ENCODE peak calls at places on chromosome 2, in four cellular contexts. F, T, R and G are unnamed samples.

GRCh38 chr2:187429989-187430388 is 18.1 kb downstream of the CALCRL start:
- DNase-seq in R (no peak), T (no peak), F (peak), G (peak)

GRCh38 chr2:82636411-82637020 is 1822.6 kb downstream of the SUCLG1 start:
- DNase-seq in R (no peak), T (no peak), F (peak), G (no peak)

GRCh38 chr2:127695491-127696472 is 5.5 kb upstream of the SFT2D3 start:
- DNase-seq in R (peak), T (peak), F (peak), G (peak)

GRCh38 chr2:20622296-20622686 is 28.6 kb downstream of the HS1BP3 start:
- DNase-seq in R (no peak), T (no peak), F (no peak), G (no peak)

GRCh38 chr2:71759056-71759455 is 305.7 kb downstream of the DYSF start:
- DNase-seq in R (no peak), T (no peak), F (no peak), G (no peak)

GRCh38 chr2:152549428-152549827 is 167.8 kb downstream of the PRPF40A start:
- DNase-seq in R (no peak), F (no peak), T (no peak), G (no peak)

GRCh38 chr2:230872151-230872967 is 7.6 kb downstream of the ITM2C start:
- DNase-seq in T (no peak), F (no peak), R (no peak), G (no peak)

GRCh38 chr2:122478773-122479172 is 723.3 kb downstream of the TSN start:
- DNase-seq in R (no peak), F (peak), T (no peak), G (no peak)

GRCh38 chr2:235230809-235231601 is 262.8 kb upstream of the AGAP1 start:
- DNase-seq in R (no peak), F (peak), T (no peak), G (peak)

GRCh38 chr2:165648826-165649225 is 145.2 kb downstream of the GALNT3 start:
- DNase-seq in F (no peak), R (peak), T (no peak), G (no peak)

GRCh38 chr2:178993788-178994187 is 56.1 kb downstream of the CCDC141 start:
- DNase-seq in F (no peak), T (no peak), R (no peak), G (no peak)

GRCh38 chr2:25521665-25522387 is 151.6 kb downstream of the DTNB start:
- DNase-seq in T (peak), R (peak), F (peak), G (peak)
- H3K4me3 ChIP-seq in T (no peak), R (no peak), F (peak), G (peak)

GRCh38 chr2:69210386-69210785 is 176.6 kb downstream of the GFPT1 start:
- DNase-seq in R (no peak), F (no peak), T (no peak), G (no peak)

GRCh38 chr2:69205491-69205890 is 181.5 kb downstream of the GFPT1 start:
- DNase-seq in R (no peak), F (no peak), T (no peak), G (no peak)

GRCh38 chr2:69211111-69211510 is 175.9 kb downstream of the GFPT1 start:
- DNase-seq in R (no peak), F (no peak), T (no peak), G (peak)

GRCh38 chr2:69209482-69209881 is 177.5 kb downstream of the GFPT1 start:
- DNase-seq in F (no peak), T (no peak), R (no peak), G (no peak)

DNA sequence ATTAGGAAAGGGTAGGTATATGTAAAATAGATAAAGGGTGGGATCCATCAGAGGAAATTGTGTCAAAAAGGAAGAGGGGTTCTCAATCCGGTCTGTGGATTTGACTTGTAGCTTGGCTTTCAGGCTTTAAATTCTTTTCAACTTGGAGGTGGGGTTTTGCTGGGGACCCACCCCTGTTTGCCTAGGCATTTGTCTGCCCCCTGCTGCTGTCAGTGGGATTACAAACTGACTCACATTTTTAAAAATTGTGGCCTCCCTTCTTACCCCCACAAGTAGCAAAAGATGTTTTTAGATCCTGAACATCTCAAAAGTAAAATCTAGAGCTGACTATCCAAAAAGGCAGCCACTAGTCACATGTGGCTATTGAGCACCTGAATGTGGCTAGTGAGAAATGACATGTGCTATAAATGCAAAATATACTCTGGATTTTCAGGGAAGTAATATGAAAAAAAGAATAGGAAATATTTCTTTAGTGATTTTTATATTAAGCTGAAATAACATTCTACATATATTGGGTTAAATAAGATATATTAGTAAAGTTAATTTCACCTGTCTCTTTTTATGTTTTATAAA is 178.9 kb downstream of the GFPT1 start:
- DNase-seq in F (no peak), R (no peak), T (no peak), G (peak)
- TF ChIP-seq CTCF in F (peak), R (peak), T (peak), G (peak)

DNA sequence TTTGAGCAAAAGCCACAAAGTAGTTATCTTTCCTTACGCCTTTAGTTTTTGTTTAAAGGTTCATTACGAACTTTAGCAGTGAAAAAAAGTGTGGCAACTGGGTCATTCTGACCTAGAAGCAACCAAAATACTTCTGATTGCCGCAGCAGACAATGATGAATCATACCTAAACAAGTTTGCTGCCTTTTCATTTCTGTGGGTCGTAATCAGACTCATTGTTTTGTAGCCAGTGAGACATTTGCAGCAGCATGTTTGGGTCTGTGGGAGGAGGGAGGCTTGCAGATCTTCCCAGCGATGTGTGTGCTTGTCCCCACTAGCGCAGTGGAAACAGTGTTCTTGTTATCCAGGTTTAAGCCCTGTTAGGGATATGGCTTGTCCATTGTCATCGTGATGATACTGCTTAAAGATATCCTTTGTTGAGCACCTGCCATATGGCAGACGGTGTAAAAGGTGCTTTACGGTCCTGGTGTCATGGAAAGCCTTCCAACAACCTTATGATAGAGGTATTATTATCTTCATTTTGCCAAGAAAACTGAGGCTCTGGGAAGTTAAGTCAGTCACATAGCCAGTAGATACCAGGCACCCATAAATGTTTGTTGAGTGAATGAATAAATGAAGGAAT is 1.3 kb upstream of the GREB1 start:
- DNase-seq in T (no peak), F (peak), R (no peak), G (peak)
- H3K4me3 ChIP-seq in T (no peak), F (no peak), R (no peak), G (no peak)

GRCh38 chr2:46332686-46333281 is 35.6 kb downstream of the EPAS1 start:
- DNase-seq in F (no peak), T (no peak), R (no peak), G (no peak)

GRCh38 chr2:46335404-46335965 is 38.3 kb downstream of the EPAS1 start:
- DNase-seq in T (no peak), F (peak), R (peak), G (peak)

GRCh38 chr2:46335966-46336436 is 38.8 kb downstream of the EPAS1 start:
- DNase-seq in R (no peak), F (no peak), T (no peak), G (no peak)

GRCh38 chr2:46334389-46335345 is 37.5 kb downstream of the EPAS1 start:
- DNase-seq in T (no peak), R (no peak), F (peak), G (peak)

DNA sequence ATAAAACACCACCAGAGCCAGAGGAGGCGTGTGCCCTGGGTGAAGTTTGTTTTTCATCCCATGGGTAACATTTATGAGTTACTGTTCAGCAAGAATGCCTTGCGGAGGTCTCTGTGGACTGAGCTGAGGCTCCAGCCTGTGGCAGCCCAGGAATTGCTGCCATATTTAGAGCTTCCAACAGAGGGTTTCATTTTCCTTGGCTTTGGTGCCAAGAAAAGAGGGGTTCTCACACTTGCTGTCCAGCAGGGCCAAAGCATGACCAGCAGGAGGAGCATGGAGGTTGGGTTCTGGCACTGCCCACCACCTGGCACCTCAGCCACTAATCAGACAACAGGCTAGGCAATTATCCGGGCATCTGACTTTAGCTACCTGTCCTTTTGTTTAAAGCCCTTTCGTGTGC is 36.7 kb downstream of the EPAS1 start:
- DNase-seq in F (no peak), R (no peak), T (no peak), G (no peak)
- TF ChIP-seq CTCF in F (peak), R (peak), T (no peak), G (peak)

GRCh38 chr2:102622646-102623045 is 3.3 kb downstream of the SLC9A2 start:
- DNase-seq in F (no peak), T (no peak), R (no peak), G (no peak)
- H3K4me3 ChIP-seq in F (no peak), T (no peak), R (no peak), G (no peak)

GRCh38 chr2:232231514-232231913 is 147.0 kb upstream of the ALPP start:
- DNase-seq in T (no peak), F (no peak), R (no peak), G (no peak)

GRCh38 chr2:232229917-232230310 is 148.6 kb upstream of the ALPP start:
- DNase-seq in T (no peak), R (no peak), F (peak), G (peak)

GRCh38 chr2:232230557-232230956 is 148.0 kb upstream of the ALPP start:
- DNase-seq in F (peak), R (peak), T (no peak), G (peak)

GRCh38 chr2:232229296-232229916 is 149.1 kb upstream of the ALPP start:
- DNase-seq in F (peak), T (no peak), R (no peak), G (peak)

DNA sequence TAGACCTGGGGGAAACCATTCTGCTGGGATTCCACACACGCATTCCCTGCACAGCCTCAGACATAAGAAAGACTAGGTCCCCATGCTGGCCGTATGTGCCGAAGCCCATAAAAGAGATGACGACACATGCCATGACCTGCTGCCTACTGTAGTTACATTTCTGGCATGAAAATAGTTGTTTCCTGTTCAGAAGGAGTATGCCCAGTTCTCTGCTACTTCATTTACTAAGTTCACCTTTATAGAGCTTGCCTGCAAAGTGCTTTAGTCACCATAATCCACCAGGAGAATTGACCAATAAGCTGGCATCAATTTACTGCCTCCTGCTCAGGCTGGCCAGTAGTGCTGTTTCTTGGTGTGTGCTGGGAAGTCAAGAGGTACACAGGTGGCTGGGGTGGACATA is 150.2 kb upstream of the ALPP start:
- DNase-seq in T (no peak), R (no peak), F (no peak), G (no peak)
- TF ChIP-seq CTCF in T (no peak), R (no peak), F (no peak), G (no peak)

GRCh38 chr2:223824301-223824700 is 13.1 kb downstream of the AP1S3 start:
- DNase-seq in T (no peak), R (no peak), F (no peak), G (no peak)
- H3K4me3 ChIP-seq in T (no peak), R (no peak), F (no peak), G (no peak)

DNA sequence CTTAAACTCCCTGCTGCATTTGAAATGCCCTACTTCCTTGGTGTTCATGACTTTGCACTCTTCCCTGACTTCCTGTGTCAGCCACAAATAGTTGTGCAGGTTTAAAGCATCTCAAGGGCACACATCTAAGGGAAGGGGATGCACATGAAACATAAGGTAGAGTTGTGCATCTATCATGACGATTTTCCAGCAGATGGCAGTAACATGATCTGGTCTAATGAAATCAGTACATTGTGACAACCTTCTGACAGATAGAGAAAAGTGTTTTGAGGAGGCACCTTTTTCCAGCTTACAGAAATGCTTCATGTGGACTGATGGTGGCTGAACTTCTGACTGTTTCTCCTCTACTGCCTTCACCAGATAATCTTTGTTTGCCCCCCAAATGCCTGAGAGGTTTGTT is 238.9 kb downstream of the XIRP2 start:
- DNase-seq in R (no peak), F (peak), T (no peak), G (peak)
- TF ChIP-seq CTCF in R (peak), F (peak), T (no peak), G (peak)

DNA sequence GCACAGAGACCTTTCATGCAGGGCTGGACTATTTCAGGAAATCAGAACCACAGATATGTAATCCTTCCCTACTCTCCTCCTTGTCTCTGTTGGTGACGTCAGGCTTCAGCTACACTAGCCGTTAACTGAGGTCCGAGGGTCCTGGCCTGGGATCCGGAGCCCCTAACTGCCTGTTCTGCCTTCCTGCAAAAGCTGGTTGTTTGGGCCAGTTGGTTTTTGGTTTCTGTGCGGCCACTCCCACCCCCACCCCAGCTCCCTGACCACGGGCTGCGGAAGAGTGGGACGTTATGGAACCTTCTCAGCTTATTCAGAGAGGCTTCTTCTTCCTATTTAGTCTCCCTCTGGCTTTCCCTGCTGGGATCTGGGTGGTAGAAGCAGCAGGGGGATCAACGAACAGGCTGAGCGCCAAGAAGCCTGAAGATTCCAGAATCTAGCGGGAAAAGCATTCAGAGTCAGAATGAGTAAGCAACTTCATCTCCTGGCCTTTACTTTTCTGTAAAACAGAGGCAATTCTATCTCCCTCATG is 49.3 kb upstream of the ROCK2 start:
- DNase-seq in T (no peak), F (peak), R (no peak), G (peak)
- H3K4me3 ChIP-seq in T (no peak), F (no peak), R (no peak), G (no peak)